ENCODE peak calls at places on chromosomes 7 and 10, in five cellular contexts. One of them, this sample, is unnamed.

GRCh38 chr10:92239600-92240288 is 51.1 kb downstream of the CPEB3 start:
- DNase-seq in iris pigment epithelial cell: peak
- DNase-seq in IMR-90: peak
- DNase-seq in activated CD8-positive, alpha-beta memory T cell treated with anti-CD3 and anti-CD28 coated beads for 24 hours: peak
- DNase-seq in right cardiac atrium: peak
- DNase-seq in this sample: peak

GRCh38 chr7:113040849-113041248 is 45.8 kb downstream of the GPR85 start:
- DNase-seq in IMR-90: no peak
- DNase-seq in right cardiac atrium: no peak
- DNase-seq in activated CD8-positive, alpha-beta memory T cell treated with anti-CD3 and anti-CD28 coated beads for 24 hours: no peak
- DNase-seq in iris pigment epithelial cell: no peak
- DNase-seq in this sample: no peak

GRCh38 chr7:142017451-142017850 is 21.8 kb downstream of the MGAM start:
- DNase-seq in activated CD8-positive, alpha-beta memory T cell treated with anti-CD3 and anti-CD28 coated beads for 24 hours: no peak
- DNase-seq in iris pigment epithelial cell: no peak
- DNase-seq in right cardiac atrium: no peak
- DNase-seq in IMR-90: no peak
- DNase-seq in this sample: no peak

GRCh38 chr7:22551768-22552513 is 52.0 kb upstream of the STEAP1B start:
- DNase-seq in IMR-90: no peak
- DNase-seq in right cardiac atrium: no peak
- DNase-seq in activated CD8-positive, alpha-beta memory T cell treated with anti-CD3 and anti-CD28 coated beads for 24 hours: no peak
- DNase-seq in iris pigment epithelial cell: no peak
- DNase-seq in this sample: peak

GRCh38 chr7:139772837-139773236 is 5.0 kb downstream of the HIPK2 start:
- DNase-seq in iris pigment epithelial cell: no peak
- DNase-seq in right cardiac atrium: no peak
- DNase-seq in activated CD8-positive, alpha-beta memory T cell treated with anti-CD3 and anti-CD28 coated beads for 24 hours: no peak
- DNase-seq in IMR-90: no peak
- DNase-seq in this sample: no peak

GRCh38 chr10:129932182-129932581 is 31.9 kb downstream of the EBF3 start:
- DNase-seq in activated CD8-positive, alpha-beta memory T cell treated with anti-CD3 and anti-CD28 coated beads for 24 hours: no peak
- DNase-seq in iris pigment epithelial cell: no peak
- DNase-seq in right cardiac atrium: no peak
- DNase-seq in IMR-90: no peak
- DNase-seq in this sample: no peak

GRCh38 chr10:124249812-124250432 is 156.5 kb upstream of the CHST15 start:
- DNase-seq in right cardiac atrium: no peak
- DNase-seq in iris pigment epithelial cell: no peak
- DNase-seq in activated CD8-positive, alpha-beta memory T cell treated with anti-CD3 and anti-CD28 coated beads for 24 hours: no peak
- DNase-seq in IMR-90: no peak
- DNase-seq in this sample: no peak

GRCh38 chr10:59991661-59992060 is 85.3 kb upstream of the CCDC6 start:
- DNase-seq in IMR-90: no peak
- DNase-seq in right cardiac atrium: peak
- DNase-seq in activated CD8-positive, alpha-beta memory T cell treated with anti-CD3 and anti-CD28 coated beads for 24 hours: no peak
- DNase-seq in iris pigment epithelial cell: peak
- DNase-seq in this sample: peak

GRCh38 chr10:29714096-29714874 is 79.5 kb upstream of the SVIL start:
- DNase-seq in IMR-90: peak
- DNase-seq in iris pigment epithelial cell: peak
- DNase-seq in activated CD8-positive, alpha-beta memory T cell treated with anti-CD3 and anti-CD28 coated beads for 24 hours: no peak
- DNase-seq in right cardiac atrium: no peak
- DNase-seq in this sample: no peak

GRCh38 chr7:18583305-18583704 is 87.8 kb downstream of the HDAC9 start:
- DNase-seq in activated CD8-positive, alpha-beta memory T cell treated with anti-CD3 and anti-CD28 coated beads for 24 hours: no peak
- DNase-seq in IMR-90: peak
- DNase-seq in right cardiac atrium: no peak
- DNase-seq in iris pigment epithelial cell: peak
- DNase-seq in this sample: no peak

GRCh38 chr7:16001477-16001876 is 315.0 kb upstream of the MEOX2 start:
- DNase-seq in iris pigment epithelial cell: no peak
- DNase-seq in right cardiac atrium: no peak
- DNase-seq in activated CD8-positive, alpha-beta memory T cell treated with anti-CD3 and anti-CD28 coated beads for 24 hours: no peak
- DNase-seq in IMR-90: no peak
- DNase-seq in this sample: no peak

GRCh38 chr10:71357792-71358265 is 38.8 kb downstream of the SLC29A3 start:
- DNase-seq in iris pigment epithelial cell: peak
- DNase-seq in activated CD8-positive, alpha-beta memory T cell treated with anti-CD3 and anti-CD28 coated beads for 24 hours: no peak
- DNase-seq in IMR-90: peak
- DNase-seq in right cardiac atrium: no peak
- DNase-seq in this sample: no peak

GRCh38 chr7:79282051-79282694 is 171.3 kb downstream of the MAGI2 start:
- DNase-seq in activated CD8-positive, alpha-beta memory T cell treated with anti-CD3 and anti-CD28 coated beads for 24 hours: no peak
- DNase-seq in IMR-90: peak
- DNase-seq in iris pigment epithelial cell: peak
- DNase-seq in right cardiac atrium: no peak
- DNase-seq in this sample: no peak

GRCh38 chr7:130884437-130885417 is 150.7 kb upstream of the KLF14 start:
- DNase-seq in IMR-90: no peak
- DNase-seq in activated CD8-positive, alpha-beta memory T cell treated with anti-CD3 and anti-CD28 coated beads for 24 hours: peak
- DNase-seq in right cardiac atrium: no peak
- DNase-seq in iris pigment epithelial cell: peak
- DNase-seq in this sample: no peak

GRCh38 chr7:104208421-104208780 is 588 bp upstream of the ORC5 start:
- DNase-seq in iris pigment epithelial cell: no peak
- DNase-seq in right cardiac atrium: no peak
- DNase-seq in activated CD8-positive, alpha-beta memory T cell treated with anti-CD3 and anti-CD28 coated beads for 24 hours: no peak
- DNase-seq in IMR-90: no peak
- DNase-seq in this sample: no peak

GRCh38 chr10:46552526-46553237 is 3.8 kb downstream of the GPRIN2 start:
- DNase-seq in right cardiac atrium: no peak
- DNase-seq in iris pigment epithelial cell: no peak
- DNase-seq in activated CD8-positive, alpha-beta memory T cell treated with anti-CD3 and anti-CD28 coated beads for 24 hours: no peak
- DNase-seq in IMR-90: no peak
- DNase-seq in this sample: no peak

GRCh38 chr10:88271736-88272135 is 311.4 kb downstream of the RNLS start:
- DNase-seq in right cardiac atrium: no peak
- DNase-seq in IMR-90: peak
- DNase-seq in activated CD8-positive, alpha-beta memory T cell treated with anti-CD3 and anti-CD28 coated beads for 24 hours: peak
- DNase-seq in iris pigment epithelial cell: peak
- DNase-seq in this sample: no peak

GRCh38 chr10:127029061-127029460 is 123.8 kb downstream of the DOCK1 start:
- DNase-seq in right cardiac atrium: no peak
- DNase-seq in activated CD8-positive, alpha-beta memory T cell treated with anti-CD3 and anti-CD28 coated beads for 24 hours: no peak
- DNase-seq in IMR-90: no peak
- DNase-seq in iris pigment epithelial cell: no peak
- DNase-seq in this sample: no peak

GRCh38 chr7:86814980-86815379 is 171.3 kb downstream of the GRM3 start:
- DNase-seq in IMR-90: no peak
- DNase-seq in iris pigment epithelial cell: peak
- DNase-seq in activated CD8-positive, alpha-beta memory T cell treated with anti-CD3 and anti-CD28 coated beads for 24 hours: no peak
- DNase-seq in right cardiac atrium: no peak
- DNase-seq in this sample: no peak

GRCh38 chr7:2680792-2681490 is 7.1 kb upstream of the AMZ1 start:
- DNase-seq in iris pigment epithelial cell: peak
- DNase-seq in activated CD8-positive, alpha-beta memory T cell treated with anti-CD3 and anti-CD28 coated beads for 24 hours: peak
- DNase-seq in IMR-90: peak
- DNase-seq in right cardiac atrium: peak
- DNase-seq in this sample: peak

GRCh38 chr10:120607016-120607709 is 150.1 kb downstream of the PLPP4 start:
- DNase-seq in IMR-90: peak
- DNase-seq in iris pigment epithelial cell: peak
- DNase-seq in right cardiac atrium: no peak
- DNase-seq in activated CD8-positive, alpha-beta memory T cell treated with anti-CD3 and anti-CD28 coated beads for 24 hours: no peak
- DNase-seq in this sample: no peak

GRCh38 chr10:84493951-84494848 is 165.8 kb downstream of the CCSER2 start:
- DNase-seq in iris pigment epithelial cell: peak
- DNase-seq in IMR-90: peak
- DNase-seq in right cardiac atrium: no peak
- DNase-seq in activated CD8-positive, alpha-beta memory T cell treated with anti-CD3 and anti-CD28 coated beads for 24 hours: no peak
- DNase-seq in this sample: no peak

GRCh38 chr7:97973206-97973658 is 16.8 kb downstream of the OCM2 start:
- DNase-seq in activated CD8-positive, alpha-beta memory T cell treated with anti-CD3 and anti-CD28 coated beads for 24 hours: no peak
- DNase-seq in iris pigment epithelial cell: peak
- DNase-seq in IMR-90: no peak
- DNase-seq in right cardiac atrium: no peak
- DNase-seq in this sample: no peak

GRCh38 chr10:42911359-42911758 is 128.8 kb downstream of the BMS1 start:
- DNase-seq in activated CD8-positive, alpha-beta memory T cell treated with anti-CD3 and anti-CD28 coated beads for 24 hours: no peak
- DNase-seq in right cardiac atrium: no peak
- DNase-seq in iris pigment epithelial cell: no peak
- DNase-seq in IMR-90: no peak
- DNase-seq in this sample: no peak

GRCh38 chr7:11461999-11462398 is 370.0 kb downstream of the THSD7A start:
- DNase-seq in right cardiac atrium: no peak
- DNase-seq in IMR-90: no peak
- DNase-seq in activated CD8-positive, alpha-beta memory T cell treated with anti-CD3 and anti-CD28 coated beads for 24 hours: no peak
- DNase-seq in iris pigment epithelial cell: no peak
- DNase-seq in this sample: no peak

GRCh38 chr10:29254123-29255046 is 34.5 kb upstream of the LYZL1 start:
- DNase-seq in activated CD8-positive, alpha-beta memory T cell treated with anti-CD3 and anti-CD28 coated beads for 24 hours: no peak
- DNase-seq in IMR-90: no peak
- DNase-seq in right cardiac atrium: peak
- DNase-seq in iris pigment epithelial cell: peak
- DNase-seq in this sample: peak

GRCh38 chr7:129285195-129285594 is 60.4 kb downstream of the AHCYL2 start:
- DNase-seq in activated CD8-positive, alpha-beta memory T cell treated with anti-CD3 and anti-CD28 coated beads for 24 hours: no peak
- DNase-seq in right cardiac atrium: no peak
- DNase-seq in IMR-90: peak
- DNase-seq in iris pigment epithelial cell: no peak
- DNase-seq in this sample: no peak

GRCh38 chr10:88150338-88150737 is 286.9 kb downstream of the PTEN start:
- DNase-seq in IMR-90: peak
- DNase-seq in right cardiac atrium: no peak
- DNase-seq in activated CD8-positive, alpha-beta memory T cell treated with anti-CD3 and anti-CD28 coated beads for 24 hours: no peak
- DNase-seq in iris pigment epithelial cell: peak
- DNase-seq in this sample: no peak

GRCh38 chr7:37665352-37666022 is 18.1 kb upstream of the GPR141 start:
- DNase-seq in IMR-90: no peak
- DNase-seq in iris pigment epithelial cell: no peak
- DNase-seq in right cardiac atrium: no peak
- DNase-seq in activated CD8-positive, alpha-beta memory T cell treated with anti-CD3 and anti-CD28 coated beads for 24 hours: no peak
- DNase-seq in this sample: no peak

This sample was measured in GM13976.